ENCODE peak calls at places on chromosome 10, in seven cellular contexts. R is tibial nerve, A is neuronal stem cell, Z is pancreas, I is osteoblast, V is left ventricle myocardium inferior, K is GM23248. X is an unnamed sample.

GRCh38 chr10:92291921-92292860 is 1.2 kb downstream of the MARCHF5 start:
- DNase-seq in A (peak; percentile 23), Z (peak; percentile 41), V (peak; percentile 50), R (no peak), I (no peak), K (peak; percentile 74), X (peak; percentile 72)

GRCh38 chr10:23556727-23557440 is 118.0 kb downstream of the OTUD1 start:
- DNase-seq in R (no peak), Z (no peak), I (no peak), K (peak; percentile 86), A (no peak), V (no peak), X (no peak)

GRCh38 chr10:18501198-18501597 is 150.2 kb downstream of the NSUN6 start:
- DNase-seq in Z (no peak), R (no peak), V (no peak), I (peak; percentile 83), A (no peak), K (peak; percentile 69), X (no peak)

GRCh38 chr10:95440756-95441546 is 120.2 kb downstream of the SORBS1 start:
- DNase-seq in V (no peak), I (no peak), A (no peak), Z (peak; percentile 39), K (no peak), R (no peak), X (no peak)

GRCh38 chr10:19904202-19904661 is 88.0 kb downstream of the PLXDC2 start:
- DNase-seq in R (no peak), A (no peak), Z (no peak), K (peak; percentile 10), V (no peak), I (no peak), X (no peak)

GRCh38 chr10:43190775-43191174 is 52.5 kb downstream of the CSGALNACT2 start:
- DNase-seq in Z (no peak), R (no peak), A (no peak), V (no peak), I (peak; percentile 94), K (peak; percentile 83), X (no peak)

GRCh38 chr10:3701490-3701889 is 83.5 kb downstream of the KLF6 start:
- DNase-seq in V (no peak), I (no peak), Z (no peak), K (no peak), R (no peak), A (no peak), X (no peak)

GRCh38 chr10:86361134-86362128 is 5.2 kb downstream of the GRID1 start:
- DNase-seq in I (peak; percentile 85), A (no peak), K (no peak), Z (no peak), R (no peak), V (no peak), X (peak; percentile 38)

GRCh38 chr10:80168679-80169380 is 36.3 kb downstream of the PLAC9 start:
- DNase-seq in K (no peak), Z (peak; percentile 53), V (no peak), A (no peak), R (no peak), I (no peak), X (no peak)

GRCh38 chr10:43203491-43204393 is 63.1 kb downstream of the RASGEF1A start:
- DNase-seq in R (peak; percentile 15), K (no peak), I (peak; percentile 88), Z (peak; percentile 58), A (no peak), V (no peak), X (no peak)

GRCh38 chr10:78664929-78665525 is 403.7 kb upstream of the ZMIZ1 start:
- DNase-seq in V (no peak), R (no peak), Z (no peak), A (no peak), K (peak; percentile 41), I (peak; percentile 71), X (no peak)

GRCh38 chr10:119776536-119776935 is 50.7 kb downstream of the INPP5F start:
- DNase-seq in A (no peak), K (peak; percentile 28), I (no peak), R (no peak), V (no peak), Z (no peak), X (no peak)

GRCh38 chr10:117250409-117250808 is 9.5 kb downstream of the SLC18A2 start:
- DNase-seq in Z (no peak), K (no peak), R (no peak), I (no peak), V (no peak), A (no peak), X (no peak)

GRCh38 chr10:132685121-132685891 is 100.6 kb downstream of the NKX6-2 start:
- DNase-seq in I (peak; percentile 97), A (no peak), Z (peak; percentile 86), R (peak; percentile 42), V (peak; percentile 20), K (peak; percentile 37), X (no peak)

GRCh38 chr10:16441106-16441850 is 4.5 kb downstream of the PTER start:
- DNase-seq in R (no peak), I (peak; percentile 72), K (peak; percentile 69), Z (no peak), A (no peak), V (no peak), X (no peak)

GRCh38 chr10:95428702-95429101 is 132.5 kb downstream of the SORBS1 start:
- DNase-seq in I (no peak), K (no peak), V (peak; percentile 48), A (no peak), Z (no peak), R (no peak), X (peak; percentile 60)

GRCh38 chr10:35304649-35305048 is 31.7 kb upstream of the CCNY start:
- DNase-seq in A (no peak), R (no peak), Z (no peak), K (no peak), V (no peak), I (peak; percentile 22), X (no peak)

GRCh38 chr10:48656241-48656921 is 28.3 kb upstream of the WDFY4 start:
- DNase-seq in A (peak; percentile 84), R (peak; percentile 78), K (peak; percentile 94), I (peak; percentile 99), Z (peak; percentile 95), V (peak; percentile 94), X (peak; percentile 88)

GRCh38 chr10:102705531-102705930 is 8.7 kb downstream of the ARL3 start:
- DNase-seq in A (no peak), R (no peak), Z (no peak), V (no peak), I (no peak), K (no peak), X (no peak)
- H3K4me1 ChIP-seq in A (peaks cover 1% of the 10 kb centered on the region), R (no peaks in the 10 kb centered on the region), Z (no peaks in the 10 kb centered on the region), V (peaks cover 9% of the 10 kb centered on the region), I (peaks cover 35% of the 10 kb centered on the region), K (peaks cover 23% of the 10 kb centered on the region), X (no peaks in the 10 kb centered on the region)

GRCh38 chr10:101036726-101037125 is 5.7 kb downstream of the SFXN3 start:
- DNase-seq in R (no peak), Z (no peak), V (no peak), I (peak; percentile 18), A (no peak), K (no peak), X (no peak)
- H3K27ac ChIP-seq in R (no peak overlapping the region), Z (no peak overlapping the region), V (no peak overlapping the region), I (no peak overlapping the region), A (no peak overlapping the region), K (no peak overlapping the region), X (no peak overlapping the region)

DNA sequence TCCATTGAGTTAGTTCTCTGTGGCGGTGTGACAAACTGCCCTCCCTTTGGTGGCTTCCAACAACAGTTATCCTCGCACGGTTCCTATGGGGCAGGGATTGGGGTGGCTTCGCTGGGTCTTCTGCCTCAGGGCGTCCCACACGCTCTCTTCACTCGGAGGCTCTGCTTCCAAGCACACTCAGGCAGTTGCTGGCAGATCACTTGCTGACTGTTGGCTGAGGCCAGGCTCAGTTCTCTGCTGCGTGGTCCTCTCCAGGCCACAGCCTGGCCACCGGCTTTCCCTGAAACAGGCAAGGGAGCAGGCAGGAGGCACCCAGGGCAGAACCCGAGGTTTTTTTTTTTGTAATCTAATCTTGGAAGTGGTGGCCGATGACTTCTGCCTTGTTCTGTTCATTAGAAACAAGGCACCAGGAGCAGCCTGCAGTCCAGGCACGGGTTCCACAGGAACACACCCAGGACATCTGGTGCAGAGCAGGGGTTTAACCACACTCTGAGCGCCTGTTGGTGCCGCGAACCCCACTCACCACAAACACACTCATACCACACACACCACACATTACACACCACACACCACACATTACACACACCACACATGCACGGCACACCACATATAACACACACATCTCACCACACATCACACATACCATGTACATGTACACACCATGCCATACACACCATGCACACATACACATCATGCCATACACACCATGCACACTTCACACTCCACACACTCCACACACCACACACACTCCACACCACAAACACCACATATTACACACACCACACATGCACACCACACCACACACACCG is 112.2 kb downstream of the PTPN20 start:
- DNase-seq in A (no peak), K (peak; percentile 36), R (no peak), I (no peak), Z (peak; percentile 5), V (no peak), X (no peak)
- H3K4me3 ChIP-seq in A (peak overlapping the region; percentile 72), K (no peak overlapping the region), R (no peak overlapping the region), I (no peak overlapping the region), Z (no peak overlapping the region), V (no peak overlapping the region), X (no peak overlapping the region)

DNA sequence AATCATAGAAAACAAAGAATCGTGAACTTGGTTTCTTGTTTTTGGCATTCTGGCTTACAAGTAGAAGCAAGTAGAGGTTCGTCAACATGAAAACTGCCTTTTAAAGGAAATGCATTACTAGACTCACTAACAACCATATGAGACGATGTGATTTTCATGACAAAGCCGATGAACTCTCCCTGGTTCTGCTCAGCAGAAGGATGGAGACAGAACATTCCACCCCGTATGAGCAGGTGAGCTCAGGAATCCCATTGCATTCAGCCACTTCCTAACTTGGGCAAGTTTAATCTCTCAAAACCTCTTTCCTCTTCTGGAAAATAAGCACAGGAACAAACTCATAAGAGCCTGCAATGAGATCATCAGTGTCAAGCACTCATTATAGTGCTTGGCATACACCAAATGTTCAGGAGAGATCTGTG is 57.4 kb upstream of the SVIL start:
- DNase-seq in R (no peak), A (no peak), K (peak; percentile 49), V (no peak), I (peak; percentile 83), Z (no peak), X (no peak)
- H3K4me1 ChIP-seq in R (no peaks in the 10 kb centered on the region), A (peaks cover 9% of the 10 kb centered on the region), K (peaks cover 25% of the 10 kb centered on the region), V (peaks cover 37% of the 10 kb centered on the region), I (peaks cover 23% of the 10 kb centered on the region), Z (no peaks in the 10 kb centered on the region), X (peaks cover 39% of the 10 kb centered on the region)